ENCODE peak calls at places on chromosomes 7 and 10, in ten cellular contexts. N is AG09319, J is fibroblast of the aortic adventitia, D is heart right ventricle, G is OCI-LY7, C is thoracic aorta, W is psoas muscle, X is WTC11, H is HCT116, E is stomach. V is an unnamed sample.

GRCh38 chr7:6375346-6376101 is 72.2 kb downstream of the DAGLB start:
- DNase-seq in N (no peak), J (peak), D (no peak), G (peak), C (no peak), W (peak), X (no peak), H (no peak), E (no peak), V (peak)

GRCh38 chr7:23477170-23477525 is 6.9 kb upstream of the IGF2BP3 start:
- DNase-seq in N (no peak), J (no peak), D (no peak), G (no peak), C (no peak), W (no peak), X (no peak), H (no peak), E (no peak), V (no peak)

GRCh38 chr7:107025449-107026103 is 18.9 kb upstream of the PRKAR2B start:
- DNase-seq in N (no peak), J (no peak), D (no peak), G (no peak), C (no peak), W (no peak), X (no peak), H (no peak), E (no peak), V (no peak)

GRCh38 chr10:132940791-132941465 is 1.4 kb downstream of the CFAP46 start:
- DNase-seq in N (no peak), J (no peak), D (no peak), G (no peak), C (no peak), W (no peak), X (no peak), H (no peak), E (no peak), V (no peak)

GRCh38 chr10:109587366-109587765 is 335.9 kb downstream of the XPNPEP1 start:
- DNase-seq in N (no peak), J (no peak), D (no peak), G (no peak), C (no peak), W (no peak), X (no peak), H (no peak), E (no peak), V (no peak)

GRCh38 chr10:124015991-124016390 is 77.4 kb downstream of the CHST15 start:
- DNase-seq in N (no peak), J (no peak), D (no peak), G (no peak), C (no peak), W (no peak), X (no peak), H (no peak), E (no peak), V (no peak)

GRCh38 chr10:88889559-88890337 is 9.7 kb downstream of the STAMBPL1 start:
- DNase-seq in N (no peak), J (no peak), D (no peak), G (peak), C (no peak), W (no peak), X (no peak), H (no peak), E (no peak), V (no peak)

GRCh38 chr7:85030893-85031292 is 156.0 kb downstream of the SEMA3D start:
- DNase-seq in N (peak), J (peak), D (no peak), G (peak), C (no peak), W (no peak), X (no peak), H (peak), E (no peak), V (no peak)

GRCh38 chr10:125284875-125285597 is 124.7 kb upstream of the CTBP2 start:
- DNase-seq in N (no peak), J (no peak), D (no peak), G (peak), C (no peak), W (no peak), X (no peak), H (peak), E (no peak), V (no peak)

GRCh38 chr10:125392140-125392539 is 231.8 kb upstream of the CTBP2 start:
- DNase-seq in N (no peak), J (peak), D (no peak), G (no peak), C (no peak), W (no peak), X (no peak), H (no peak), E (no peak), V (no peak)

GRCh38 chr7:107924841-107925490 is 34.0 kb downstream of the DLD start:
- DNase-seq in N (no peak), J (no peak), D (no peak), G (no peak), C (no peak), W (no peak), X (no peak), H (no peak), E (no peak), V (no peak)

GRCh38 chr10:17712053-17712452 is 39.9 kb upstream of the TMEM236 start:
- DNase-seq in N (no peak), J (no peak), D (no peak), G (no peak), C (no peak), W (no peak), X (no peak), H (no peak), E (no peak), V (no peak)

GRCh38 chr7:151133266-151133985 is 34.1 kb downstream of the GBX1 start:
- DNase-seq in N (no peak), J (no peak), D (peak), G (no peak), C (no peak), W (peak), X (no peak), H (no peak), E (no peak), V (no peak)

GRCh38 chr10:86041116-86041515 is 325.5 kb downstream of the GRID1 start:
- DNase-seq in N (no peak), J (no peak), D (no peak), G (no peak), C (no peak), W (no peak), X (no peak), H (no peak), E (no peak), V (no peak)

GRCh38 chr10:95278061-95278988 is 12.5 kb downstream of the PDLIM1 start:
- DNase-seq in N (peak), J (peak), D (no peak), G (no peak), C (no peak), W (peak), X (no peak), H (no peak), E (no peak), V (no peak)

GRCh38 chr7:29951206-29951605 is 38.4 kb downstream of the SCRN1 start:
- DNase-seq in N (no peak), J (no peak), D (no peak), G (no peak), C (no peak), W (no peak), X (no peak), H (no peak), E (no peak), V (no peak)

GRCh38 chr7:90751595-90751994 is 155.5 kb downstream of the CDK14 start:
- DNase-seq in N (no peak), J (no peak), D (no peak), G (no peak), C (no peak), W (no peak), X (no peak), H (no peak), E (no peak), V (no peak)

GRCh38 chr7:31883761-31884164 is 186.4 kb downstream of the PDE1C start:
- DNase-seq in N (no peak), J (peak), D (no peak), G (no peak), C (no peak), W (no peak), X (no peak), H (no peak), E (no peak), V (no peak)

DNA sequence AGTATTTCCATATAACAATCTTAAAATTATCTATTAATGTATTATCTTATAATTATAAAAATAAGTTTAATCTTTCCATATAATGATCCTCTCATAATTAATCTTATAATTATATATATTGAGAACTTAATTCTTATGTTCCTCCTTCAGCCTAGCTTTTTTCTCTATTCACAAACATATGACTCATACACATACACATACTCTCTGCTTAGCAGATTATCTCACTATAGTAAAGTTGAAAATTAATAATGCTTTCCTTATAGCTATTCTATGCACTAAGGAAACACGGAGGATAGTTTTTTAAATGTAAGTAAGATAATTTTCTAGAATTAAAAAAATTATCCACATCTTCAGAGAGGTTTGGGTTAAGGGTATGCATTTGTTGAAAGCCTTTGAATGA is 47.7 kb upstream of the ITGB8 start:
- DNase-seq in N (no peak), J (no peak), D (no peak), G (no peak), C (no peak), W (no peak), X (no peak), H (no peak), E (no peak), V (no peak)
- TF ChIP-seq CTCF in N (no peak), J (no peak), D (no peak), G (no peak), C (no peak), W (no peak), X (no peak), H (no peak), E (no peak), V (no peak)

DNA sequence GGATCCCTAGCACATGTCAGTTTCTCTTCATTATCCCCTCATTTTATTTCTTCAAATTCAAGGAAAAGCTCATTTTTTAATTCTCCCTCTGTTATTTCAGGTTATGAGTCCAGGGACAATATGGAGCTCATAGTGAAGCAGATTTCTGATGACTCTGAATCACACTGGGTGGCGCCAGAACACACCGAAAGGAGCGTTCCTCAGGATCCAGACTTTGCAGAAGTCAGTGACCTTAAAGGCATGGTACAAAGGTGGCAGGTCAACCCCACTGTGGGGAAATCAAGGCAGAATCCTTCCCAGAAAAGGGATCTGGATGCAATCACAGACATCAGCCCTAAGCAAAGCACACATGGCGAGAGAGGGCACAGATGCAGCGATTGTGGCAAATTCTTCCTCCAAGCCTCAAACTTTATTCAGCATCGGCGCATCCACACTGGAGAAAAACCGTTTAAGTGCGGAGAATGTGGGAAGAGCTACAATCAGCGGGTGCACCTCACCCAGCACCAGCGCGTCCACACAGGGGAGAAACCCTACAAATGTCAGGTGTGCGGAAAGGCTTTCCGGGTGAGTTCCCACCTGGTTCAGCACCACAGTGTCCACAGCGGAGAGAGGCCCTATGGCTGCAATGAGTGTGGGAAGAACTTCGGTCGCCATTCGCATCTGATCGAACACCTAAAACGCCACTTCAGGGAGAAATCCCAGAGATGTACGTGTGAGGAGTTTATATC is 21.4 kb downstream of the ZKSCAN5 start:
- DNase-seq in N (no peak), J (no peak), D (no peak), G (peak), C (no peak), W (no peak), X (peak), H (peak), E (no peak), V (peak)
- TF ChIP-seq CTCF in N (peak), J (no peak), D (no peak), G (peak), C (no peak), W (no peak), X (no peak), H (peak), E (no peak), V (peak)

GRCh38 chr7:112665709-112666108 is 124.5 kb downstream of the TMEM168 start:
- DNase-seq in N (no peak), J (peak), D (no peak), G (no peak), C (no peak), W (no peak), X (peak), H (no peak), E (no peak), V (no peak)
- TF ChIP-seq CTCF in N (peak), J (no peak), D (peak), G (no peak), C (no peak), W (no peak), X (no peak), H (peak), E (no peak), V (no peak)

GRCh38 chr10:20767028-20767427 is 130.1 kb downstream of the NEBL start:
- DNase-seq in N (no peak), J (peak), D (no peak), G (no peak), C (no peak), W (no peak), X (no peak), H (no peak), E (no peak), V (no peak)

GRCh38 chr10:20765066-20765465 is 132.0 kb downstream of the NEBL start:
- DNase-seq in N (no peak), J (no peak), D (no peak), G (no peak), C (no peak), W (no peak), X (no peak), H (no peak), E (no peak), V (no peak)

GRCh38 chr10:20771053-20771452 is 126.1 kb downstream of the NEBL start:
- DNase-seq in N (no peak), J (no peak), D (no peak), G (no peak), C (no peak), W (no peak), X (no peak), H (no peak), E (no peak), V (no peak)

DNA sequence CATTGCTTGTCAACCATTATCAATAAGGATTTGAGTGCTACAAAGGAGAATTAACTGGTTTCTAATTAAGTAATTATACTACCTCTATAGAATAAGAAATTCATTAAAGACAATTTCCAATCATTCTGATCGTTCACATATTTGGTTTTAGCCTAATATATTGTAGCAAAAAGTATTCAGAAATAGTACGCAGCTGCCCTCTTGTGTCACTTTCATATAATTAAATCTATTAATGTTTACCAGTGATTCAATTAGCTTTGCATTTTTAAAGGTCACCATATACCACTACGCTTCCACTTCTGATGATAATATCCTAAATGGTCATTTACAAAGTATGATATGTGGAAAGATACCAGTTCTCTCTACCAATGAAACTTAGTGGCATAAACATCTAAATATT is 128.3 kb downstream of the NEBL start:
- DNase-seq in N (no peak), J (peak), D (no peak), G (no peak), C (no peak), W (no peak), X (no peak), H (no peak), E (no peak), V (no peak)
- TF ChIP-seq CTCF in N (peak), J (no peak), D (peak), G (peak), C (peak), W (peak), X (no peak), H (no peak), E (no peak), V (no peak)

DNA sequence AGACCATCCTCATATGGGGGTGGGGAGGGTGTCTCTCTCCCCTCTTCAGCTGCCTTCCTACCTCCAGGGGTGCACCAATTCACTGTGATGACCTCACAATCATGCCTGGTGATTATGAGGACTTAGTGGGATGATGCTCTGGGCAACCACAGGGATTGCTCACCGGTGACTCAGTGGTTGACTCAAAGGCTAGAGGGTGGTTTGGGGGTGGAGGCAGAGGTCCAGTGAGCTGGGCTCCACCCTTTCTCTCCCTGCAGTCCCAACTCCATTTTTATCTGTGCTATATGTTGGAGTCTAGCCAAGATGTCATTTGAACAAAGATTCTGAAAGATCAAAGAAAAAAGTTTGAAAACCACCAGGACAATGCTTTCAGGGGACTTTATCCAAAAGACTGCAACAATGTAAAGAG is 286.9 kb downstream of the KCNMA1 start:
- DNase-seq in N (peak), J (peak), D (no peak), G (no peak), C (peak), W (peak), X (no peak), H (peak), E (peak), V (peak)
- TF ChIP-seq CTCF in N (peak), J (peak), D (no peak), G (no peak), C (no peak), W (no peak), X (no peak), H (peak), E (no peak), V (no peak)

GRCh38 chr10:102233997-102234396 is 7.3 kb downstream of the PITX3 start:
- DNase-seq in N (no peak), J (no peak), D (no peak), G (no peak), C (no peak), W (no peak), X (no peak), H (no peak), E (no peak), V (no peak)

GRCh38 chr10:102229810-102230263 is 3.7 kb downstream of the ELOVL3 start:
- DNase-seq in N (no peak), J (peak), D (peak), G (peak), C (no peak), W (peak), X (peak), H (peak), E (peak), V (peak)

GRCh38 chr10:102230264-102230860 is 4.3 kb downstream of the ELOVL3 start:
- DNase-seq in N (no peak), J (peak), D (peak), G (no peak), C (no peak), W (peak), X (peak), H (peak), E (peak), V (peak)

GRCh38 chr10:102231357-102232318 is 5.5 kb downstream of the ELOVL3 start:
- DNase-seq in N (no peak), J (no peak), D (peak), G (peak), C (no peak), W (peak), X (peak), H (peak), E (peak), V (peak)

DNA sequence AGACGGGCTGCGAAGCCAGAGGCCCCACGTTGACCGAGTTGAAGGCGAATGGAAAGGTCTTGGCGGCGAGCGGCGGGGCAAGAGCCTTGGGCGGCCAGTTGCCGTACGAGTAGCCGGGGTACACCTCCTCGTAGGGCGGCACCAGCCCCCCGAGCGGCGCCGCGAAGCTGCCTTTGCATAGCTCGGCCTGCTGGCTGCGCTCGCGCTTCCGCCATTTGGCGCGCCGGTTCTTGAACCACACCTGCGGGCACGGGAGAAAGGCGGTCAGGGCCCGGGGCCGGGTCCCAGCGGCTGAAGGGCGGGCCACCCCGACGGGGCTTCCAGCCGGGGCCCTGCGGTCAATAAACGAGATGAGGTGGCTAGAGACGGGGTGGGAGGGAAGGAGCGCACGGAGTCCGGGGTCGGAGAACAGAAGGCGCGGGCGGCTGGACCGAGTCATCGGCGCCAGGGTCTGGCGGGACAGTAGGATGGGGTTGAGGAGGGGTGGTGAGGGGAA is 4.8 kb downstream of the ELOVL3 start:
- DNase-seq in N (no peak), J (no peak), D (peak), G (no peak), C (no peak), W (peak), X (peak), H (peak), E (peak), V (peak)
- TF ChIP-seq CTCF in N (peak), J (peak), D (peak), G (no peak), C (peak), W (no peak), X (no peak), H (peak), E (no peak), V (no peak)

DNA sequence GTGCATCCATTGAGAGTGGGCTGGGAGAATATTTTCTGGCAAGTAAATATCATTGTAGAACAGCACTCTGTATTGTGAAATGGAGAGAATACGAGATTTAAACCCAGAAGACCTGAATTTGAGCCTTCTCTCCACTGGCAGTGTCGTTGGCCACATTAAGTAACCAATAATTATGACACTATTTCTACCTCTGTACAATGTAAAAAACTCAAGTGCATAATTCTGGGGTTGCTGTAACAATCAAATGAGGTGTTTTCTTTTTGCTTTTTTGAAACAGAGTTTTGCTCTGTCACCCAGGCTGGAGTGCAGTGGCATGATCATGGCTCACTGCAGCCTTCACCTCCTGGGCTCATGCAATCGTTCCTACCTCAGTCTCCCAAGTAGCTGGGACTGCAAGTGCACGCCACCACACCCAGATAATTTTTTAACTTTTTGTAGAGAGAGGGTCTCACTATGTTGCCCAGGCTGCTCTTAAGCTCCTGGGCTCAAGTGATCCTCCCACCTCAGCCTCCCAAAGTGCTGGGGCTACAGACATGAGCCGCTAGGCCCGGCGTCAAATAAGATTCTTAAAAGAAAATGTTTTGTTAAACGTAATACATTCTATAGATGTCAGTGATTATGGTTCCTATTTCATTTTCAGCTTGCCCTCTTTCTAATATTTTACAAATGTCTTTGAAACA is 12.1 kb upstream of the PARD3 start:
- DNase-seq in N (no peak), J (peak), D (no peak), G (no peak), C (no peak), W (no peak), X (no peak), H (no peak), E (no peak), V (no peak)
- TF ChIP-seq CTCF in N (no peak), J (no peak), D (no peak), G (no peak), C (no peak), W (no peak), X (no peak), H (no peak), E (no peak), V (no peak)